ENCODE peak calls at places on chromosomes 1 and 21, in ten cellular contexts. X is IMR-90, E is coronary artery, V is Calu3, C is prostate gland, P is uterus, T is neural progenitor cell, I is tibial nerve, Q is GM23338, B is HFFc6. R is an unnamed sample.

GRCh38 chr1:1777950-1778826 is at the start of gene NADK:
- DNase-seq in Q (peak), V (peak), B (peak), E (no peak), I (no peak), P (no peak), T (peak), X (peak), C (peak), R (peak)

GRCh38 chr1:41282679-41283317 is 40.7 kb upstream of the SCMH1 start:
- DNase-seq in B (no peak), V (peak), E (no peak), X (peak), C (no peak), P (peak), Q (peak), I (no peak), T (peak), R (no peak)

GRCh38 chr1:12146343-12147112 is 20.3 kb upstream of the TNFRSF1B start:
- DNase-seq in T (no peak), C (no peak), Q (no peak), V (no peak), P (no peak), X (no peak), B (no peak), I (no peak), E (no peak), R (no peak)

GRCh38 chr1:231234506-231234905 is 6.5 kb upstream of the GNPAT start:
- DNase-seq in P (no peak), X (no peak), B (no peak), E (no peak), C (no peak), V (no peak), Q (no peak), T (no peak), I (no peak), R (no peak)

GRCh38 chr1:164651378-164651951 is 92.5 kb downstream of the PBX1 start:
- DNase-seq in C (no peak), V (peak), Q (no peak), X (peak), E (no peak), B (no peak), P (peak), T (no peak), I (no peak), R (no peak)

GRCh38 chr1:44786138-44786840 is 1.7 kb downstream of the BEST4 start:
- DNase-seq in X (peak), V (peak), Q (peak), C (peak), B (peak), T (peak), E (peak), I (no peak), P (peak), R (no peak)

GRCh38 chr1:244860078-244860477 is 4.3 kb downstream of the HNRNPU start:
- DNase-seq in T (no peak), X (no peak), B (no peak), C (no peak), I (no peak), Q (no peak), P (no peak), V (no peak), E (no peak), R (no peak)

GRCh38 chr1:179058343-179059184 is 23.3 kb upstream of the TOR3A start:
- DNase-seq in I (no peak), C (no peak), E (no peak), V (no peak), X (no peak), B (peak), Q (peak), P (no peak), T (no peak), R (no peak)

GRCh38 chr21:42495027-42495426 is 997 bp downstream of the RSPH1 start:
- DNase-seq in C (no peak), T (no peak), Q (no peak), I (no peak), P (no peak), V (no peak), E (no peak), X (no peak), B (no peak), R (no peak)

GRCh38 chr1:245462161-245462560 is 307.4 kb downstream of the KIF26B start:
- DNase-seq in B (no peak), V (no peak), E (no peak), I (no peak), C (no peak), P (no peak), Q (peak), T (no peak), X (no peak), R (no peak)

GRCh38 chr1:9129391-9130041 is 614 bp upstream of the GPR157 start:
- DNase-seq in I (peak), B (peak), P (peak), T (peak), V (peak), E (peak), Q (peak), X (no peak), C (peak), R (peak)

GRCh38 chr1:67053535-67053784 is 488 bp downstream of the SLC35D1 start:
- DNase-seq in T (peak), X (no peak), V (peak), P (no peak), E (no peak), B (no peak), C (peak), Q (peak), I (no peak), R (peak)

GRCh38 chr1:17009706-17010105 is 2.0 kb downstream of the ATP13A2 start:
- DNase-seq in V (peak), X (no peak), E (no peak), Q (no peak), I (no peak), B (no peak), P (no peak), C (no peak), T (no peak), R (no peak)

GRCh38 chr21:8998946-8999681 is 1522.3 kb upstream of the TPTE start:
- DNase-seq in I (no peak), C (no peak), V (no peak), E (no peak), B (no peak), T (no peak), X (no peak), Q (peak), P (no peak), R (no peak)

GRCh38 chr21:46078322-46078981 is 19.5 kb upstream of the COL6A2 start:
- DNase-seq in T (no peak), B (no peak), E (peak), C (no peak), I (no peak), V (no peak), Q (no peak), X (no peak), P (peak), R (peak)

GRCh38 chr1:41615316-41615715 is 130.8 kb upstream of the EDN2 start:
- DNase-seq in V (no peak), C (no peak), T (no peak), B (no peak), Q (no peak), I (no peak), P (no peak), E (no peak), X (no peak), R (no peak)

GRCh38 chr1:199029855-199030254 is 391.0 kb downstream of the PTPRC start:
- DNase-seq in P (no peak), X (peak), Q (no peak), I (no peak), V (no peak), T (no peak), E (no peak), C (no peak), B (peak), R (no peak)

GRCh38 chr21:41560701-41561158 is 52.8 kb upstream of the TMPRSS2 start:
- DNase-seq in C (no peak), E (no peak), P (no peak), B (no peak), Q (no peak), X (no peak), I (no peak), T (no peak), V (no peak), R (no peak)

GRCh38 chr21:44778499-44778911 is 23.1 kb downstream of the UBE2G2 start:
- DNase-seq in E (peak), Q (no peak), I (no peak), V (peak), T (no peak), B (no peak), P (no peak), X (no peak), C (no peak), R (no peak)

GRCh38 chr1:4227986-4228385 is 327.9 kb upstream of the C1orf174 start:
- DNase-seq in P (no peak), E (no peak), C (no peak), B (no peak), Q (no peak), V (no peak), T (no peak), X (no peak), I (no peak), R (no peak)

GRCh38 chr1:205917466-205918248 is 25.6 kb downstream of the SLC26A9 start:
- DNase-seq in B (no peak), V (no peak), E (no peak), I (no peak), X (no peak), P (no peak), Q (no peak), C (no peak), T (no peak), R (no peak)

GRCh38 chr1:10975567-10976326 is 36.7 kb upstream of the TARDBP start:
- DNase-seq in I (peak), E (no peak), Q (no peak), X (peak), C (peak), V (peak), B (peak), T (peak), P (peak), R (no peak)

GRCh38 chr1:108590947-108591346 is 31.0 kb downstream of the EEIG2 start:
- DNase-seq in X (peak), P (peak), E (no peak), C (no peak), I (no peak), T (no peak), B (peak), Q (peak), V (no peak), R (no peak)

GRCh38 chr1:172746091-172746949 is 87.4 kb downstream of the FASLG start:
- DNase-seq in V (peak), P (no peak), T (no peak), X (peak), B (peak), E (no peak), I (no peak), C (peak), Q (no peak), R (no peak)

GRCh38 chr1:25568090-25568833 is 24.9 kb downstream of the LDLRAP1 start:
- DNase-seq in C (peak), E (no peak), I (peak), P (no peak), Q (peak), X (peak), B (peak), T (peak), V (peak), R (no peak)

GRCh38 chr21:14361958-14362357 is 21.0 kb downstream of the HSPA13 start:
- DNase-seq in V (no peak), P (no peak), C (peak), B (no peak), T (no peak), X (no peak), E (no peak), I (no peak), Q (no peak), R (no peak)

GRCh38 chr1:29412591-29412990 is 176.3 kb downstream of the PTPRU start:
- DNase-seq in T (no peak), E (peak), P (no peak), I (no peak), Q (no peak), C (no peak), B (no peak), X (no peak), V (no peak), R (peak)

GRCh38 chr21:16608209-16608830 is 878.5 kb downstream of the USP25 start:
- DNase-seq in E (no peak), X (no peak), V (no peak), B (peak), T (peak), C (no peak), P (no peak), Q (peak), I (no peak), R (no peak)

GRCh38 chr1:24464378-24464770 is 38.3 kb upstream of the RCAN3 start:
- DNase-seq in X (peak), P (no peak), I (no peak), C (no peak), B (peak), Q (peak), T (peak), E (no peak), V (no peak), R (no peak)

DNA sequence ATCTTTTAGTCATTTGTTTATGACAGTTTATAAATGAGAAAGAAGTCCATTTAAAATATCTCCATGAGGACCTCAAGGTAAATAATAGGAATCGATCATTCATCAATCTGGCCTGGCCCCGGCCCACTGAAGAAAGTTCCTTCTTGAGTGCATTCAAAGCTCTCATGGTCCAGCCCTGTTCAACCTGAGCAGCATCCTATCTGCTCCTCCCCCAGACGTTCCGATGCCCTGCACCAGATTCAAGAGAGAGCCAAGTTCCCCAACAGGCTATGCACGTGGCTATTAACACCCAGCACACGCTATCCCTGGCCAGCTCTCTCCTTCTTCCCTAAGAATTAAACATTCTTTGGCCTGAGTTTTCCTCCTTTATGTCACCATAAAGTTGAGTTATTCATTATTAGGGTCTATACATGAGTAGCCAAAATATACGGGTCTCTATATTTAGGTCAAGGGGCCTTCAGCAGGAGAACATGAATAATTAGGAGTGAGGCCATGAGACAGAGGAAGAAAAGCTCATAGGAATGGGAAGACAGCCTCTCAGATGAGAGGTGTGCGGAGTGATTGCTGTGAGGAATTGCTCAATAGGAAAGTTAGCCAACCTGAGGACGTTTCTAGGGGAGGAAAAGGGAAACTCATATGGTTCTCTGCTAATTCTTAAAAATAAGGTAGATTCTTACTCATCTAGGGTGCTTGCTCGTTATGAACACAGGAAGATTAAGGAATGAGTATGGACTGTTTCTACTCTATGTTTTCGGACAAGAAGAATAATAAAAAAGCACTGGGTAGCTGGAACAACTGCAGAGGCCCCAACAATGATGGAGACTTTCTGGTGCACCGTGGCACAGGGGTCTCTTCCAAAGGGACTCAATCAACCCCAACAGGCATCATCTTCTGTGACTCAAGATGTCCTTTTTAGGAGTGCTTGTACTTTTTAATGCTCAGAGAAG is 23.6 kb downstream of the RUNX1 start:
- DNase-seq in E (peak), C (no peak), V (no peak), X (no peak), B (no peak), Q (no peak), P (no peak), T (no peak), I (no peak), R (no peak)
- TF ChIP-seq CTCF in E (no peak), C (no peak), V (no peak), X (no peak), B (no peak), Q (no peak), P (no peak), T (no peak), I (no peak), R (no peak)

DNA sequence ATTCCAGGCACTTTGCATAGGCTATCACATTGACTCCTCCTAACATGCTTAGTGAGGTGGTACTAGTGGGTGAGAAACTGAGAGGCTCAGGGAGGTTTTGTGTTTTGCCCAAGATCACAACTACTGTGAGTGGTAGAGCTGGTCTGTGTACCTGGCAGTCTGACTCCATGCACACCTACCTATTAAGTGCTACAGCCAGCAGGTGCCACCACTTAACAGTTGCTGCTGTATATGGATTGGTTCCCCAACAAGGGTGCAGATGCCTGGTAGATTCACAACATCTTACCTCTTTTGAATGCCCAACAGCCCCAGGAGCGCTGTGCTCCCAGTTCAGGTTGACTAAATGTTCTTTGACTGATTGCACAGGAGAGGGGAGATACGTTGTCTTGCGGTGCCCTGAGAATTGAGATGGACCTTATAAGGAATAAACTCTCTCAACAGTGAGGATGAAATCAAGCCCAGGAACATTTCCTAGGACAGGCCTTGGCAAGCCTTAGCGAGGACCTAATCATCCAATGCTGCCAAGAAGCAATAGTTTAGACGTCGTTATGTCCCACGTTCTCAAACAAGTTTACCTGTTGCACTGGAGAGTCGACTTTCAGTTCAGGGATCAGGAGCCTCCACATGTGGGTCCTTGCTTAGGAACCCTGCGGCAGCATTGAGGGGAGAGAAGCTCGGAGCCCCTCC is 78.9 kb upstream of the F3 start:
- DNase-seq in T (no peak), X (no peak), V (no peak), I (no peak), C (peak), E (no peak), P (no peak), B (no peak), Q (no peak), R (no peak)
- TF ChIP-seq CTCF in T (no peak), X (no peak), V (no peak), I (no peak), C (no peak), E (no peak), P (no peak), B (no peak), Q (no peak), R (no peak)

GRCh38 chr1:6982860-6983259 is 197.6 kb downstream of the CAMTA1 start:
- DNase-seq in V (no peak), X (no peak), B (no peak), C (no peak), P (no peak), I (no peak), E (no peak), Q (no peak), T (no peak), R (no peak)
- TF ChIP-seq CTCF in V (no peak), X (no peak), B (no peak), C (no peak), P (no peak), I (no peak), E (no peak), Q (no peak), T (no peak), R (no peak)

DNA sequence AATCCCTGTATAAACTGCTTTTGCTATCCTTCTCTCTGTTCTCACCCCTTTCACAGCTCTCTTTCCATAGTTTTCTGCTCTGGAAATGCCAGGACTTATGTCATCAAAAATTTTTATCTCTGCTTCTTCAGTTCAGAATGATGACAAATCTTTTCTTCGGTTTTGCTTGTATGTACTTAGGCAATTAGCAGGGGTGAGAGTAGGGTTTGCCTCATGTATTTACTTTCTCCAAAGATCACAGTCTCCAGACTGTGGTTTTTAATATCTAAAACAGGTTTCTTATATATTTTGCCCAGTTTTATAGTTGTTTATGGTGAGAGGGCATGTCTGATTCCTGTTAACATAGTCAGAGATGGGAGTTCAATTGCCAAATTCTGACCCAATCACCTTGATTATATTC is 235.4 kb upstream of the LYPLAL1 start:
- DNase-seq in T (no peak), P (no peak), B (no peak), Q (no peak), E (no peak), V (no peak), C (no peak), X (no peak), I (no peak), R (no peak)
- TF ChIP-seq CTCF in T (no peak), P (no peak), B (no peak), Q (no peak), E (no peak), V (no peak), C (no peak), X (no peak), I (no peak), R (no peak)

DNA sequence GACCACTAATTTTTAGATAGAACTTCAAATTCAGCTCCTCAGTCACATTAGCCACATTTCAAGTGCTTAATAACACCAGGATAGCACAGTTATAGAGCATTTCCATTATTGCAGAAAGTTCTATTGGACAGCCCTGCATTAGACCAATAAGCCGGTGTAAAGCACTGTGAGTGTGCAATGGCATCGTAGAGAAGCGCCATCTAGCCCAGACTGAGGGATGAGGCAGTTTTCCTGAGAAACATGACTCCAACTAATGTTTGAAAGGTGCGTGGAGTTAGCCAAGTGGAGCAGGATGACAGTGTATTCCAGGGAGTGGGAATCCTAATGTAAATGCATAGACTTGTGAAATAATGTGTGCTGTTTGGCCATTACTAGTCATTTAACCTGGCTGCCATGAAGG is 7.7 kb downstream of the RPE65 start:
- DNase-seq in V (no peak), I (no peak), P (no peak), Q (no peak), X (no peak), T (peak), B (no peak), C (no peak), E (no peak), R (no peak)
- TF ChIP-seq CTCF in V (no peak), I (no peak), P (no peak), Q (no peak), X (no peak), T (peak), B (no peak), C (no peak), E (no peak), R (no peak)

GRCh38 chr1:158251160-158251559 is 3.1 kb upstream of the CD1A start:
- DNase-seq in B (no peak), T (no peak), Q (no peak), I (no peak), V (no peak), P (no peak), E (no peak), C (no peak), X (no peak), R (no peak)

GRCh38 chr1:158248122-158248521 is 6.1 kb upstream of the CD1A start:
- DNase-seq in I (no peak), V (no peak), P (no peak), E (no peak), T (no peak), C (no peak), X (no peak), Q (no peak), B (no peak), R (no peak)

GRCh38 chr1:158249646-158250045 is 4.6 kb upstream of the CD1A start:
- DNase-seq in T (no peak), P (no peak), I (no peak), C (no peak), E (no peak), X (no peak), B (no peak), Q (no peak), V (no peak), R (no peak)

GRCh38 chr1:158248771-158249170 is 5.5 kb upstream of the CD1A start:
- DNase-seq in P (no peak), V (no peak), E (no peak), Q (no peak), B (no peak), I (no peak), X (no peak), T (no peak), C (no peak), R (no peak)

DNA sequence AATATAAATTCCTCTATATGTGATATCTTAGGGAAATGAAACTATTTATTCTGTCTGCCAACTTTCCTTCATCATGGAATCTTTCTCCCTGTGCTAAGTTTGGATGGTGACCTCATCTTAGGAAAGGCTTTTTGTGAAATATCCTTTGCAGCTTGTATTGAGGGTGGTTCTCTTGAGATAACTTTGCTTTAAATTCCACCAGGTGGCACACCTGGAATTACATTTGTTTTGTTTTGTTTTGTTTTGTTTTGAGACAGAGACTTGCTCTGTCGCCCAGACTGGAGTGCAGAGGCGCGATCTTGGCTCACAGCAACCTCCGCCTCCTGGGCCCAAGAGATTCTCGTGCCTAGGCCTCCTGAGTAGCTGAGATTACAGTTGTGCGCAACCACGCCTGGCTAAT is 7.6 kb upstream of the CD1A start:
- DNase-seq in Q (peak), I (no peak), B (no peak), T (no peak), C (no peak), E (no peak), X (no peak), V (no peak), P (no peak), R (no peak)
- TF ChIP-seq CTCF in Q (peak), I (no peak), B (no peak), T (peak), C (no peak), E (no peak), X (no peak), V (no peak), P (no peak), R (no peak)